ENCODE peak calls at places on chromosomes 13 and 19, in nine cellular contexts. R, J, B, H, N, C, W, A and Q are unnamed samples.

GRCh38 chr13:113411216-113412023 is 41.9 kb downstream of the ADPRHL1 start:
- DNase-seq in A (no peak), N (no peak), J (peak), B (no peak), H (peak), C (no peak), W (peak), R (no peak), Q (peak)

GRCh38 chr13:92355213-92355612 is 871.4 kb upstream of the GPC6 start:
- DNase-seq in H (no peak), W (no peak), R (no peak), C (no peak), B (no peak), A (no peak), N (no peak), J (no peak), Q (no peak)

GRCh38 chr13:112693831-112694497 is 4.1 kb downstream of the ATP11A start:
- DNase-seq in A (no peak), H (peak), J (no peak), W (peak), R (no peak), C (peak), N (no peak), B (no peak), Q (peak)

GRCh38 chr19:33063356-33064116 is 1.2 kb downstream of the RHPN2 start:
- DNase-seq in H (no peak), C (peak), W (no peak), A (no peak), N (no peak), R (no peak), B (no peak), J (peak), Q (no peak)

GRCh38 chr13:79228972-79229371 is 177.1 kb downstream of the RBM26 start:
- DNase-seq in B (no peak), J (peak), W (peak), C (no peak), N (no peak), H (no peak), R (no peak), A (no peak), Q (no peak)

GRCh38 chr13:111384441-111385181 is 64.2 kb downstream of the TEX29 start:
- DNase-seq in J (no peak), A (peak), R (no peak), N (no peak), H (no peak), B (no peak), C (no peak), W (no peak), Q (no peak)

GRCh38 chr19:46755077-46755852 is 9.0 kb upstream of the STRN4 start:
- DNase-seq in R (no peak), W (no peak), B (no peak), C (peak), H (peak), J (no peak), A (no peak), N (no peak), Q (no peak)

GRCh38 chr19:48635966-48636858 is 967 bp downstream of the DBP start:
- DNase-seq in A (no peak), N (no peak), B (no peak), C (peak), H (no peak), J (no peak), W (no peak), R (peak), Q (no peak)

GRCh38 chr19:5121286-5122120 is 152.6 kb downstream of the KDM4B start:
- DNase-seq in R (no peak), H (no peak), J (no peak), B (no peak), A (no peak), C (no peak), W (no peak), N (no peak), Q (no peak)

GRCh38 chr19:35195822-35196221 is 32.7 kb downstream of the FAM187B start:
- DNase-seq in C (peak), A (no peak), W (no peak), H (peak), B (no peak), J (no peak), R (no peak), N (no peak), Q (no peak)

GRCh38 chr13:85142351-85142750 is 656.9 kb downstream of the SLITRK6 start:
- DNase-seq in A (no peak), J (no peak), C (no peak), W (no peak), N (no peak), R (no peak), B (no peak), H (no peak), Q (no peak)

GRCh38 chr19:16208064-16208759 is 10.5 kb downstream of the AP1M1 start:
- DNase-seq in W (no peak), R (no peak), J (no peak), B (no peak), H (no peak), C (peak), A (no peak), N (no peak), Q (no peak)

GRCh38 chr13:83839158-83839557 is 43.1 kb downstream of the SLITRK1 start:
- DNase-seq in A (no peak), J (no peak), N (no peak), R (no peak), W (no peak), H (no peak), B (no peak), C (no peak), Q (no peak)

GRCh38 chr19:778910-779653 is 18.2 kb upstream of the PTBP1 start:
- DNase-seq in C (peak), N (no peak), W (peak), J (peak), R (no peak), B (no peak), H (peak), A (no peak), Q (peak)

GRCh38 chr13:53336441-53337160 is 308.0 kb downstream of the OLFM4 start:
- DNase-seq in W (no peak), N (no peak), R (no peak), C (no peak), B (no peak), J (no peak), H (no peak), A (no peak), Q (no peak)

GRCh38 chr19:44111910-44112463 is 1.2 kb upstream of the ZNF225 start:
- DNase-seq in W (peak), N (no peak), J (peak), B (peak), C (no peak), A (no peak), R (no peak), H (peak), Q (peak)

GRCh38 chr13:87334176-87334575 is 337.0 kb upstream of the SLITRK5 start:
- DNase-seq in W (no peak), B (no peak), R (no peak), J (no peak), N (no peak), A (no peak), H (no peak), C (peak), Q (no peak)
- TF ChIP-seq CTCF in W (no peak), B (no peak), R (no peak), J (no peak), N (no peak), A (no peak), H (no peak), C (no peak), Q (no peak)

GRCh38 chr19:31554360-31554759 is 205.1 kb upstream of the TSHZ3 start:
- DNase-seq in W (no peak), N (no peak), R (no peak), A (no peak), J (no peak), H (no peak), B (no peak), C (no peak), Q (no peak)

GRCh38 chr19:31553844-31554215 is 204.6 kb upstream of the TSHZ3 start:
- DNase-seq in N (no peak), B (no peak), C (no peak), J (no peak), A (no peak), H (no peak), R (no peak), W (no peak), Q (no peak)

GRCh38 chr19:31553112-31553843 is 204.0 kb upstream of the TSHZ3 start:
- DNase-seq in W (peak), N (no peak), A (no peak), B (no peak), J (no peak), C (no peak), R (no peak), H (no peak), Q (no peak)

GRCh38 chr19:31559494-31559893 is 210.3 kb upstream of the TSHZ3 start:
- DNase-seq in W (no peak), B (no peak), J (no peak), N (no peak), R (no peak), A (no peak), H (no peak), C (no peak), Q (no peak)

DNA sequence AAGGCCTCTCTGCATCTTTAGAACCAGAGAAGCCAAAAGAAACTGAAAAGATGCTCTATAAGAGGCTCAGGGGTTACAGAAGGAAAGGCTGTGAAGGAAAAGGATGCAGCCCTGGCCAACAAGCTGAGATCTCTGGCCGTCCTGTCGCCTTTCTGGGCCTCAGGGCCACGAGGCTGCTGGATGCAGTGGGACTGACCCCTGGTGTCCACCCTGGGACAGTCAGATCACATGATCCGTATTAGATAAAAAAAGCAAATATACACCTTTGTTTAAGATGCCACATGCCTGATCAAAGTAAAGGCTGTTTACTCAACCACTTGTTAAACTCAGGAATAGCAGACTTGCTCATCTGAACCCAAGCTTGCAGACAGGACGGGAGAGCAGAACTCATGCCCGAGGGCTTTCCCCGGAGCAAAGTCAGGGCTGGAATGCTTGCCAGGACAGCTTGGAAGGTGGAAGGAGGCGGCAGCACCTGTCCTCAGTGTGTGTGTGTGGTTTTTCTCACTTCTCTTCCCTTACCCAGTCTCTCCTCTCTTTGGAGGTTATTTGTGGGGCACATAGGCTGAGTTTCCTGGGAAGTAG is 206.5 kb upstream of the TSHZ3 start:
- DNase-seq in A (no peak), C (no peak), B (no peak), J (no peak), R (no peak), H (no peak), N (no peak), W (no peak), Q (no peak)
- TF ChIP-seq CTCF in A (no peak), C (no peak), B (no peak), J (no peak), R (no peak), H (no peak), N (no peak), W (no peak), Q (no peak)

DNA sequence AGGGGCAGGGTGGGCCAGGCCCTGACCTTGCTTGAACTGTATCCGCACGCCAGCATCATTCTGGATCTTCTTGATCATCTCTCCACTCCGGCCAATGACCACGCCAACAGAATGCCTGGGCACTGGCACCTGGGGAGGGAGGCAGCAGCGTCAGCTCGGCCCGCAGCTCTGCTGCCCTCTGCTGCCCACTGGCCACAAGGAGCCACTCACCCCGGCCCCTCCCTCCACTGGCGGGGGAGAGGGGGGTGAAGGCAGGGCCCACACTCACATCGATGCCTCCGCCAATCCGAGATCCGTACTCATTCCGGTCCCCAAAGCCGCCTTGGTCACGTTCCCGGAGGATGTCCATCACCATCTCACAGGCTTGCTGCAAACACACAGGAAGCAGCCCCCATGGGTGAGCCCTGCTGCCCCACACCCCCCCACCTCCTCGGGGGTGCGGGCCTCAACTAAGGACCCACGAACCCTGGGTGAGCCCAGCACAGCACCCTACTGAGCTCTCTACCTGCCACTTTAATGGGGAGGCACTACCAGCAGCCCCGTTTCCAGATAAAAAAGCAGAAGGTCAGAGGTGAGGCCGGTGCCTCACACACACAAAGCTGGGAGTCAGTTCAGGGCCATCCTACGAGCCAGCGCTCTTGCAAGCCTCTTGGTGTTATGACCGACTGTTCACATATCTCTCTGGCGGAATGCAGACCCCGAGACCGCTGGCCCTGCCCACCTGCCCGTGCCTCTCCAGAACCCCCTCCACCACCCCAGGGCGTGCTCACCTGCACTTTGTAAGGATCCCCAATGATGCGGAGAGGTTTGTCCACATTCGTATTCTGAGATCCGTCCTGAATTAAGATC is 6.7 kb downstream of the KHSRP start:
- DNase-seq in R (no peak), W (no peak), C (no peak), N (no peak), H (no peak), J (no peak), B (no peak), A (no peak), Q (no peak)
- TF ChIP-seq CTCF in R (peak), W (peak), C (peak), N (no peak), H (peak), J (peak), B (peak), A (no peak), Q (peak)

GRCh38 chr13:40077396-40078027 is 422.1 kb downstream of the COG6 start:
- DNase-seq in R (no peak), B (no peak), C (no peak), J (peak), A (no peak), W (peak), N (no peak), H (no peak), Q (no peak)
- TF ChIP-seq CTCF in R (no peak), B (no peak), C (no peak), J (no peak), A (no peak), W (no peak), N (no peak), H (no peak), Q (no peak)

GRCh38 chr13:100594731-100595130 is 6.1 kb upstream of the GGACT start:
- DNase-seq in R (no peak), W (no peak), N (no peak), A (no peak), B (no peak), H (no peak), J (no peak), C (no peak), Q (no peak)
- TF ChIP-seq CTCF in R (peak), W (peak), N (no peak), A (peak), B (peak), H (peak), J (no peak), C (peak), Q (peak)

DNA sequence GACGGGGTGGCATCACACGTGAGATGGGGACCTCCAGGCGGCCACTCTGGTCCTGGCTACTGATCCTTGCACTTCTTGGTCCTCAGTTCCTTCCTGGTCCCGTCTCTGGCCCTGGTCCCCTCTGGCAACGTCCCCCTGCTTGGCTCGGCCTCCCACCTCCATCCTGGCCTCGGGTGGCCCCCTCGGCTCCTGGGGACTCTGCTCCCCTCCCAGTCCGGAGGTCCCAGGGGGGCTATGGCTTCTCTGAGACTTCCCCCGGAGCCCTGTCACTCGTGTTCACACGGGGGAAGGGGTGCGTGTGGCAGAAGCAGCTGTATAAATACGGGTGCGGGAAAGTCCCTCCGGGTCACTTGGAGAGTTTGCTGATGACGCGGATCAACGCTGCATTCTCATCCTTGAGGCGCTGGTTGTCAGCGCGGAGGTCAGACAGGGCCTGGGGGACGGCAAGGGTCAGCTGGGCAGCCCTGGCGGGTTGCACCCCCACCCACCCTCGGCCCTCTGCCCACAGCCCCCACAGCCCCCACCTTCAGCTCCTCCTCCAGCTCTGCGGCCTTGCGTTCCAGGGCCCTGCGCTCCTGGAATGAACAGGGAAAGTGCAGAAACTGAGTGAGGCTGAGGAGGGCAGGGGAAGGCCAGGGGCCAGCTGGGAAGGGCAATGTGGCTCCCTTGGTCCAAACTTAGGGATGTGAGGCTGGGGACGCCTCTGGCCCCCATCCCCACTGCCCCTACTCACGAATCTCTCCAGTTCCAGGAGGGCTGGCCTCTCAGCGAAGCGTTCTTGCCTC is 15.6 kb downstream of the EPS8L1 start:
- DNase-seq in C (no peak), B (no peak), R (no peak), W (no peak), H (no peak), J (no peak), A (no peak), N (no peak), Q (no peak)
- TF ChIP-seq CTCF in C (no peak), B (no peak), R (no peak), W (no peak), H (no peak), J (no peak), A (no peak), N (no peak), Q (no peak)

DNA sequence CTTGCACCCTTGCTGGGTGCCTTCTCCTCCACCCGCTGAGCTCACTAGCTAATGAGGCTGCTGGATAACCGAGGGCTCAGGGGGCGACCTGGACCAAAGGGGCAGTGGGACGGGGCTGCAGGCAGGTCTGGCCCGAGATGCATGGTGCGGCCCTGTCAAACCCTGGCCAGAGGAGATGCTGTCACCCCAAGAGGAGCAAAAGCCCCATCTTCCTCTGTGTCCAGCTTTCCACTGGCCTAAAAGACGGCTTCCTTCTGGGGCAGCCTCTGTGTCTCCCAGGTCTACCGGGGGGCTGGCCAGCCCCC is 261.8 kb downstream of the TBC1D4 start:
- DNase-seq in W (no peak), N (no peak), R (no peak), H (no peak), B (no peak), J (no peak), A (no peak), C (no peak), Q (no peak)
- TF ChIP-seq CTCF in W (no peak), N (no peak), R (no peak), H (no peak), B (no peak), J (no peak), A (no peak), C (no peak), Q (no peak)

DNA sequence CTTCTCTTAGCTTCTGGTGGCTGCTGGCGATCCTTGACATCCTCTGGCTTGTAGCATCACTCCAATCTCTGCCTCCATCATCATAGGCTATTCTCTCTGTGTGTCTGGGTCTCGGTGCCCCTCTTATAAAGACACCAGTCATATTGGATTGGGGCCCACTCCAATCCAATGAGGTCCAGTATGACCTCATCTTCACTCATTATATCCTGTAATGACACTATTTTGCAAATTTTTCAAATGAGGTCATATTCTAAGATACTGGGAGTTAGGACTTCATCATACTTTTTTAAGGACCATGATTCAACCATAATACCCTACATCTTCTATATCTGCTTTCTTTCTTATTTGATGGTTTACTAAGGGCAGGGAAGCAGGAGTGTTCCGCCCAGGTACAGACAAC is 12.0 kb upstream of the SLC46A3 start:
- DNase-seq in C (no peak), H (no peak), N (no peak), R (no peak), J (no peak), A (no peak), W (no peak), B (no peak), Q (no peak)
- TF ChIP-seq CTCF in C (no peak), H (no peak), N (no peak), R (no peak), J (no peak), A (no peak), W (no peak), B (no peak), Q (no peak)